ENCODE peak calls at places on chromosome 5, in seven cellular contexts. One of them, this sample, is unnamed.

GRCh38 chr5:97877578-97877977 is 694.5 kb upstream of the RIOK2 start:
- DNase-seq in SHP77: no peak
- DNase-seq in NCI-H1694 treated with DMSO at 0.1 percent for 48 hours: no peak
- DNase-seq in activated gamma-delta T cell treated with Interleukin-2 at 50 U/mL for 16 hours: no peak
- DNase-seq in posterior cingulate gyrus: no peak
- DNase-seq in pancreas: no peak
- DNase-seq in CD8-positive, alpha-beta T cell: no peak
- DNase-seq in this sample: no peak

GRCh38 chr5:87185838-87186237 is 81.8 kb upstream of the RASA1 start:
- DNase-seq in posterior cingulate gyrus: no peak
- DNase-seq in activated gamma-delta T cell treated with Interleukin-2 at 50 U/mL for 16 hours: no peak
- DNase-seq in CD8-positive, alpha-beta T cell: no peak
- DNase-seq in SHP77: no peak
- DNase-seq in NCI-H1694 treated with DMSO at 0.1 percent for 48 hours: no peak
- DNase-seq in pancreas: no peak
- DNase-seq in this sample: no peak

GRCh38 chr5:82100303-82101077 is 128.7 kb downstream of the ATG10 start:
- DNase-seq in NCI-H1694 treated with DMSO at 0.1 percent for 48 hours: no peak
- DNase-seq in CD8-positive, alpha-beta T cell: no peak
- DNase-seq in pancreas: no peak
- DNase-seq in posterior cingulate gyrus: no peak
- DNase-seq in activated gamma-delta T cell treated with Interleukin-2 at 50 U/mL for 16 hours: no peak
- DNase-seq in SHP77: no peak
- DNase-seq in this sample: no peak

GRCh38 chr5:5347442-5347841 is 75.0 kb upstream of the ICE1 start:
- DNase-seq in NCI-H1694 treated with DMSO at 0.1 percent for 48 hours: no peak
- DNase-seq in CD8-positive, alpha-beta T cell: no peak
- DNase-seq in pancreas: no peak
- DNase-seq in activated gamma-delta T cell treated with Interleukin-2 at 50 U/mL for 16 hours: no peak
- DNase-seq in SHP77: no peak
- DNase-seq in posterior cingulate gyrus: no peak
- DNase-seq in this sample: no peak

GRCh38 chr5:115194671-115195070 is 25.0 kb upstream of the TRIM36 start:
- DNase-seq in NCI-H1694 treated with DMSO at 0.1 percent for 48 hours: no peak
- DNase-seq in posterior cingulate gyrus: no peak
- DNase-seq in activated gamma-delta T cell treated with Interleukin-2 at 50 U/mL for 16 hours: no peak
- DNase-seq in pancreas: no peak
- DNase-seq in CD8-positive, alpha-beta T cell: no peak
- DNase-seq in SHP77: no peak
- DNase-seq in this sample: no peak

GRCh38 chr5:29276371-29276770 is 1917.1 kb upstream of the CDH6 start:
- DNase-seq in posterior cingulate gyrus: no peak
- DNase-seq in CD8-positive, alpha-beta T cell: no peak
- DNase-seq in activated gamma-delta T cell treated with Interleukin-2 at 50 U/mL for 16 hours: no peak
- DNase-seq in pancreas: no peak
- DNase-seq in NCI-H1694 treated with DMSO at 0.1 percent for 48 hours: no peak
- DNase-seq in SHP77: no peak
- DNase-seq in this sample: no peak

GRCh38 chr5:31553863-31554262 is 21.8 kb downstream of the C5orf22 start:
- DNase-seq in pancreas: no peak
- DNase-seq in SHP77: no peak
- DNase-seq in CD8-positive, alpha-beta T cell: no peak
- DNase-seq in posterior cingulate gyrus: no peak
- DNase-seq in activated gamma-delta T cell treated with Interleukin-2 at 50 U/mL for 16 hours: no peak
- DNase-seq in NCI-H1694 treated with DMSO at 0.1 percent for 48 hours: no peak
- DNase-seq in this sample: no peak

GRCh38 chr5:81826128-81826527 is 75.2 kb upstream of the SSBP2 start:
- DNase-seq in activated gamma-delta T cell treated with Interleukin-2 at 50 U/mL for 16 hours: no peak
- DNase-seq in SHP77: no peak
- DNase-seq in NCI-H1694 treated with DMSO at 0.1 percent for 48 hours: no peak
- DNase-seq in posterior cingulate gyrus: no peak
- DNase-seq in CD8-positive, alpha-beta T cell: no peak
- DNase-seq in pancreas: no peak
- DNase-seq in this sample: no peak

GRCh38 chr5:176773408-176774035 is 36.8 kb upstream of the UNC5A start:
- DNase-seq in NCI-H1694 treated with DMSO at 0.1 percent for 48 hours: no peak
- DNase-seq in CD8-positive, alpha-beta T cell: no peak
- DNase-seq in SHP77: no peak
- DNase-seq in posterior cingulate gyrus: no peak
- DNase-seq in pancreas: no peak
- DNase-seq in activated gamma-delta T cell treated with Interleukin-2 at 50 U/mL for 16 hours: no peak
- DNase-seq in this sample: peak; percentile 73

GRCh38 chr5:146962801-146963355 is 84.3 kb upstream of the PPP2R2B start:
- DNase-seq in posterior cingulate gyrus: no peak
- DNase-seq in activated gamma-delta T cell treated with Interleukin-2 at 50 U/mL for 16 hours: no peak
- DNase-seq in SHP77: no peak
- DNase-seq in pancreas: no peak
- DNase-seq in CD8-positive, alpha-beta T cell: no peak
- DNase-seq in NCI-H1694 treated with DMSO at 0.1 percent for 48 hours: no peak
- DNase-seq in this sample: no peak

GRCh38 chr5:105970919-105971318 is 1699.8 kb downstream of the EFNA5 start:
- DNase-seq in NCI-H1694 treated with DMSO at 0.1 percent for 48 hours: no peak
- DNase-seq in pancreas: no peak
- DNase-seq in SHP77: no peak
- DNase-seq in CD8-positive, alpha-beta T cell: no peak
- DNase-seq in posterior cingulate gyrus: no peak
- DNase-seq in activated gamma-delta T cell treated with Interleukin-2 at 50 U/mL for 16 hours: no peak
- DNase-seq in this sample: no peak

GRCh38 chr5:111231053-111231586 is 6.9 kb downstream of the CAMK4 start:
- DNase-seq in activated gamma-delta T cell treated with Interleukin-2 at 50 U/mL for 16 hours: no peak
- DNase-seq in pancreas: no peak
- DNase-seq in NCI-H1694 treated with DMSO at 0.1 percent for 48 hours: no peak
- DNase-seq in CD8-positive, alpha-beta T cell: no peak
- DNase-seq in posterior cingulate gyrus: no peak
- DNase-seq in SHP77: no peak
- DNase-seq in this sample: no peak

GRCh38 chr5:173163219-173163618 is 18.9 kb downstream of the BNIP1 start:
- DNase-seq in pancreas: no peak
- DNase-seq in CD8-positive, alpha-beta T cell: no peak
- DNase-seq in SHP77: no peak
- DNase-seq in activated gamma-delta T cell treated with Interleukin-2 at 50 U/mL for 16 hours: no peak
- DNase-seq in posterior cingulate gyrus: no peak
- DNase-seq in NCI-H1694 treated with DMSO at 0.1 percent for 48 hours: no peak
- DNase-seq in this sample: no peak

GRCh38 chr5:58185397-58186195 is 274.3 kb downstream of the PLK2 start:
- DNase-seq in activated gamma-delta T cell treated with Interleukin-2 at 50 U/mL for 16 hours: no peak
- DNase-seq in CD8-positive, alpha-beta T cell: no peak
- DNase-seq in posterior cingulate gyrus: no peak
- DNase-seq in NCI-H1694 treated with DMSO at 0.1 percent for 48 hours: no peak
- DNase-seq in SHP77: no peak
- DNase-seq in pancreas: no peak
- DNase-seq in this sample: no peak

GRCh38 chr5:135567661-135568060 is 11.1 kb downstream of the CXCL14 start:
- DNase-seq in CD8-positive, alpha-beta T cell: no peak
- DNase-seq in SHP77: no peak
- DNase-seq in pancreas: no peak
- DNase-seq in NCI-H1694 treated with DMSO at 0.1 percent for 48 hours: no peak
- DNase-seq in posterior cingulate gyrus: no peak
- DNase-seq in activated gamma-delta T cell treated with Interleukin-2 at 50 U/mL for 16 hours: no peak
- DNase-seq in this sample: peak; percentile 35